ENCODE peak calls at places on chromosome 16, in six cellular contexts. A, O, D, R, V and X are unnamed samples.

GRCh38 chr16:29985271-29985811 is 10.1 kb downstream of the HIRIP3 start:
- DNase-seq in O (no peak), V (no peak), D (no peak), A (no peak), R (peak; percentile 37), X (no peak)

GRCh38 chr16:30185683-30186421 is 2.5 kb downstream of the CORO1A start:
- DNase-seq in R (peak; percentile 82), V (no peak), A (no peak), D (peak; percentile 23), O (peak; percentile 92), X (no peak)

GRCh38 chr16:49921791-49922456 is 66.0 kb upstream of the ZNF423 start:
- DNase-seq in R (peak; percentile 60), D (peak; percentile 59), O (peak; percentile 62), V (peak; percentile 83), A (peak; percentile 16), X (peak; percentile 66)

GRCh38 chr16:88368994-88369393 is 13.8 kb upstream of the ZNF469 start:
- DNase-seq in R (peak; percentile 2), O (no peak), V (no peak), D (peak; percentile 2), A (no peak), X (no peak)

GRCh38 chr16:66534376-66534799 is 15.5 kb downstream of the TK2 start:
- DNase-seq in O (no peak), V (no peak), R (no peak), A (no peak), D (no peak), X (no peak)

GRCh38 chr16:70740919-70741778 is 55.3 kb upstream of the MTSS2 start:
- DNase-seq in O (peak; percentile 59), R (no peak), A (peak; percentile 95), V (no peak), D (no peak), X (no peak)

GRCh38 chr16:17803625-17804410 is 333.1 kb upstream of the XYLT1 start:
- DNase-seq in A (peak; percentile 85), D (no peak), R (no peak), V (no peak), O (no peak), X (no peak)

GRCh38 chr16:63735456-63735855 is 1386.4 kb downstream of the CDH11 start:
- DNase-seq in V (no peak), R (no peak), D (no peak), A (no peak), O (no peak), X (no peak)

GRCh38 chr16:49890876-49891275 is 35.0 kb upstream of the ZNF423 start:
- DNase-seq in V (peak; percentile 33), A (no peak), O (peak; percentile 48), R (no peak), D (no peak), X (peak; percentile 15)

GRCh38 chr16:55552621-55553020 is 13.9 kb upstream of the CAPNS2 start:
- DNase-seq in V (no peak), O (no peak), D (no peak), R (no peak), A (peak; percentile 70), X (peak; percentile 7)

GRCh38 chr16:10122026-10122425 is 60.2 kb downstream of the GRIN2A start:
- DNase-seq in D (no peak), R (no peak), A (no peak), O (no peak), V (no peak), X (no peak)

GRCh38 chr16:10752843-10753523 is 9.3 kb downstream of the NUBP1 start:
- DNase-seq in O (no peak), D (no peak), R (peak; percentile 83), V (no peak), A (no peak), X (no peak)

GRCh38 chr16:86575754-86576557 is 2.4 kb upstream of the FOXL1 start:
- DNase-seq in R (peak; percentile 91), D (peak; percentile 35), V (peak; percentile 94), O (peak; percentile 75), A (peak; percentile 96), X (peak; percentile 67)

GRCh38 chr16:30474062-30474452 is 1.5 kb downstream of the ITGAL start:
- DNase-seq in O (no peak), A (no peak), V (no peak), R (no peak), D (no peak), X (no peak)

GRCh38 chr16:65057184-65057583 is 64.7 kb downstream of the CDH11 start:
- DNase-seq in D (no peak), A (no peak), V (no peak), O (no peak), R (no peak), X (no peak)

GRCh38 chr16:12639044-12639443 is 164.6 kb downstream of the CPPED1 start:
- DNase-seq in V (no peak), R (no peak), O (no peak), A (peak; percentile 65), D (no peak), X (no peak)

GRCh38 chr16:66539628-66540469 is 10.1 kb downstream of the TK2 start:
- DNase-seq in A (peak; percentile 66), D (no peak), V (no peak), R (no peak), O (no peak), X (no peak)

GRCh38 chr16:88298882-88299745 is 83.6 kb upstream of the ZNF469 start:
- DNase-seq in V (no peak), A (peak; percentile 52), D (no peak), O (no peak), R (no peak), X (no peak)

GRCh38 chr16:61432421-61432820 is 603.8 kb downstream of the CDH8 start:
- DNase-seq in O (no peak), R (no peak), A (no peak), V (no peak), D (no peak), X (no peak)

GRCh38 chr16:71461686-71462648 is at the start of gene ZNF23:
- DNase-seq in R (peak; percentile 91), A (peak; percentile 78), V (peak; percentile 85), D (peak; percentile 80), O (peak; percentile 83), X (peak; percentile 85)

GRCh38 chr16:85517780-85518179 is 95.3 kb upstream of the GSE1 start:
- DNase-seq in V (no peak), O (no peak), D (no peak), A (no peak), R (no peak), X (no peak)

GRCh38 chr16:11084484-11085024 is 140.2 kb downstream of the CLEC16A start:
- DNase-seq in O (no peak), R (no peak), A (peak; percentile 98), V (no peak), D (peak; percentile 87), X (no peak)

GRCh38 chr16:77965346-77965745 is 57.0 kb upstream of the CLEC3A start:
- DNase-seq in O (no peak), R (no peak), A (peak; percentile 70), D (no peak), V (no peak), X (no peak)